ENCODE peak calls at places on chromosomes 1 and 21, in eight cellular contexts. L is activated CD8-positive, alpha-beta T cell treated with anti-CD3 and anti-CD28 coated beads for 36 hours; G is GM12878; P is colonic mucosa; U is left ventricle myocardium inferior; N is epithelial cell of proximal tubule; H is cardiac muscle cell; M is H9. Y is an unnamed sample.

GRCh38 chr1:238318294-238318908 is 427.7 kb upstream of the ZP4 start:
- DNase-seq in H (no peak), P (no peak), N (no peak), M (no peak), G (no peak), U (no peak), L (no peak), Y (no peak)

GRCh38 chr1:222709700-222710153 is 2.6 kb downstream of the AIDA start:
- DNase-seq in N (no peak), U (no peak), P (no peak), L (no peak), M (no peak), H (peak), G (no peak), Y (no peak)

GRCh38 chr1:90707363-90707710 is 9.8 kb downstream of the BARHL2 start:
- DNase-seq in L (peak), P (no peak), N (no peak), M (peak), U (no peak), G (no peak), H (peak), Y (peak)

GRCh38 chr1:84569216-84569615 is 5.0 kb downstream of the CTBS start:
- DNase-seq in H (no peak), M (no peak), L (no peak), P (no peak), U (no peak), G (no peak), N (no peak), Y (no peak)

GRCh38 chr1:241551759-241552638 is 19.8 kb downstream of the KMO start:
- DNase-seq in U (peak), M (no peak), N (no peak), H (peak), L (peak), G (peak), P (no peak), Y (peak)

GRCh38 chr1:32830092-32830852 is 12.8 kb downstream of the S100PBP start:
- DNase-seq in L (no peak), N (no peak), P (no peak), M (no peak), H (no peak), G (no peak), U (no peak), Y (no peak)

GRCh38 chr1:80837066-80837465 is 963.7 kb upstream of the ADGRL2 start:
- DNase-seq in P (no peak), G (no peak), U (no peak), H (no peak), L (no peak), N (no peak), M (no peak), Y (no peak)

GRCh38 chr1:101613549-101613948 is 376.7 kb downstream of the S1PR1 start:
- DNase-seq in M (no peak), P (no peak), N (peak), G (no peak), H (no peak), U (no peak), L (no peak), Y (no peak)

GRCh38 chr1:197184190-197184589 is 37.7 kb upstream of the ASPM start:
- DNase-seq in M (no peak), N (no peak), G (no peak), P (no peak), H (peak), U (no peak), L (no peak), Y (no peak)

GRCh38 chr1:66981679-66982078 is 56.9 kb downstream of the MIER1 start:
- DNase-seq in N (no peak), L (peak), P (peak), G (no peak), M (no peak), U (no peak), H (peak), Y (peak)

GRCh38 chr1:163035791-163036249 is 33.3 kb upstream of the RGS4 start:
- DNase-seq in L (no peak), P (no peak), M (no peak), G (no peak), H (peak), N (peak), U (no peak), Y (no peak)

GRCh38 chr1:66182551-66183178 is 351.3 kb upstream of the SGIP1 start:
- DNase-seq in M (no peak), P (no peak), H (peak), N (no peak), U (no peak), G (no peak), L (peak), Y (no peak)

GRCh38 chr1:27990920-27991537 is 31.3 kb downstream of the XKR8 start:
- DNase-seq in M (no peak), H (peak), P (no peak), U (no peak), N (no peak), G (no peak), L (no peak), Y (no peak)

GRCh38 chr1:26285366-26286063 is 5.6 kb downstream of the SH3BGRL3 start:
- DNase-seq in N (no peak), M (peak), U (no peak), H (no peak), L (peak), G (no peak), P (peak), Y (peak)

GRCh38 chr21:42575111-42575510 is 61.5 kb downstream of the SLC37A1 start:
- DNase-seq in M (no peak), L (no peak), P (no peak), N (no peak), U (no peak), H (no peak), G (no peak), Y (no peak)

GRCh38 chr21:35189077-35189863 is 140.2 kb upstream of the RUNX1 start:
- DNase-seq in L (no peak), G (peak), U (no peak), P (no peak), N (no peak), H (peak), M (no peak), Y (peak)

GRCh38 chr1:187300093-187300492 is 471.3 kb downstream of the PLA2G4A start:
- DNase-seq in N (no peak), H (no peak), U (no peak), L (no peak), G (no peak), P (no peak), M (no peak), Y (no peak)

GRCh38 chr1:212021563-212021962 is 13.8 kb downstream of the INTS7 start:
- DNase-seq in G (no peak), M (no peak), P (no peak), L (no peak), N (no peak), U (no peak), H (no peak), Y (no peak)

GRCh38 chr1:52157582-52157981 is 15.7 kb downstream of the ZFYVE9 start:
- DNase-seq in P (no peak), M (no peak), G (no peak), L (no peak), N (no peak), H (peak), U (no peak), Y (no peak)

GRCh38 chr1:46456411-46456963 is 33.1 kb upstream of the DMBX1 start:
- DNase-seq in N (no peak), L (no peak), G (no peak), P (no peak), M (no peak), U (no peak), H (peak), Y (no peak)

GRCh38 chr1:38735651-38736161 is 123.9 kb downstream of the RRAGC start:
- DNase-seq in H (peak), N (no peak), L (no peak), G (no peak), P (no peak), M (no peak), U (no peak), Y (no peak)

GRCh38 chr1:117605164-117605810 is 561 bp upstream of the TENT5C start:
- DNase-seq in G (no peak), M (no peak), U (no peak), N (no peak), P (peak), H (peak), L (no peak), Y (no peak)

GRCh38 chr1:27992271-27992670 is 32.5 kb downstream of the XKR8 start:
- DNase-seq in G (no peak), P (no peak), U (no peak), M (no peak), H (no peak), N (no peak), L (peak), Y (no peak)

GRCh38 chr1:10708807-10709523 is 87.5 kb downstream of the CASZ1 start:
- DNase-seq in L (no peak), U (no peak), G (no peak), H (no peak), N (no peak), P (no peak), M (no peak), Y (no peak)

GRCh38 chr1:184425449-184426277 is 38.8 kb downstream of the C1orf21 start:
- DNase-seq in P (peak), N (no peak), M (no peak), U (no peak), L (no peak), H (no peak), G (no peak), Y (no peak)

GRCh38 chr1:93440272-93440671 is 7.6 kb upstream of the FNBP1L start:
- DNase-seq in G (no peak), U (no peak), M (no peak), P (no peak), N (no peak), H (no peak), L (no peak), Y (no peak)

GRCh38 chr1:163410073-163410522 is 88.3 kb downstream of the NUF2 start:
- DNase-seq in H (peak), U (no peak), P (peak), M (peak), N (peak), G (no peak), L (peak), Y (peak)

GRCh38 chr1:112247971-112248370 is 148.0 kb upstream of the CTTNBP2NL start:
- DNase-seq in H (no peak), N (no peak), L (no peak), U (peak), G (no peak), M (no peak), P (no peak), Y (no peak)

GRCh38 chr1:19385869-19386591 is 73.9 kb downstream of the SLC66A1 start:
- DNase-seq in P (peak), M (no peak), L (no peak), U (peak), G (no peak), N (no peak), H (peak), Y (no peak)

GRCh38 chr1:228212966-228213844 is 5.4 kb downstream of the OBSCN start:
- DNase-seq in N (no peak), P (peak), H (peak), U (peak), L (peak), G (peak), M (peak), Y (peak)

GRCh38 chr1:93925206-93925605 is 16.0 kb upstream of the GCLM start:
- DNase-seq in G (no peak), P (no peak), M (no peak), U (no peak), H (no peak), N (no peak), L (no peak), Y (no peak)

GRCh38 chr1:207030522-207031009 is 2.0 kb downstream of the C1orf116 start:
- DNase-seq in L (no peak), M (no peak), N (no peak), P (no peak), U (no peak), H (no peak), G (no peak), Y (no peak)

GRCh38 chr1:31214316-31215082 is 25.2 kb downstream of the NKAIN1 start:
- DNase-seq in U (no peak), H (no peak), G (no peak), P (no peak), L (peak), N (no peak), M (peak), Y (no peak)
- TF ChIP-seq CTCF in U (no peak), H (no peak), G (no peak), P (no peak), L (no peak), N (peak), M (peak), Y (no peak)

GRCh38 chr1:25035523-25036116 is 105.5 kb upstream of the RUNX3 start:
- DNase-seq in U (no peak), H (no peak), L (no peak), G (no peak), M (no peak), N (no peak), P (no peak), Y (no peak)

GRCh38 chr1:25036117-25036546 is 106.1 kb upstream of the RUNX3 start:
- DNase-seq in N (no peak), L (peak), P (no peak), G (no peak), M (no peak), H (no peak), U (no peak), Y (no peak)

GRCh38 chr1:25039229-25039628 is 109.2 kb upstream of the RUNX3 start:
- DNase-seq in M (no peak), H (no peak), N (no peak), P (no peak), U (no peak), G (no peak), L (no peak), Y (no peak)

GRCh38 chr1:25038699-25039098 is 108.6 kb upstream of the RUNX3 start:
- DNase-seq in N (no peak), L (no peak), M (no peak), P (no peak), U (no peak), G (no peak), H (no peak), Y (no peak)

GRCh38 chr1:25037174-25038074 is 107.3 kb upstream of the RUNX3 start:
- DNase-seq in P (peak), U (no peak), M (peak), N (no peak), H (peak), L (peak), G (no peak), Y (peak)
- TF ChIP-seq CTCF in P (peak), U (peak), M (peak), N (peak), H (peak), L (peak), G (peak), Y (peak)

GRCh38 chr1:41659159-41659495 is 174.6 kb upstream of the EDN2 start:
- DNase-seq in P (no peak), M (no peak), H (no peak), U (no peak), G (no peak), N (no peak), L (no peak), Y (no peak)
- TF ChIP-seq CTCF in P (no peak), M (no peak), H (no peak), U (no peak), G (no peak), N (no peak), L (no peak), Y (no peak)

DNA sequence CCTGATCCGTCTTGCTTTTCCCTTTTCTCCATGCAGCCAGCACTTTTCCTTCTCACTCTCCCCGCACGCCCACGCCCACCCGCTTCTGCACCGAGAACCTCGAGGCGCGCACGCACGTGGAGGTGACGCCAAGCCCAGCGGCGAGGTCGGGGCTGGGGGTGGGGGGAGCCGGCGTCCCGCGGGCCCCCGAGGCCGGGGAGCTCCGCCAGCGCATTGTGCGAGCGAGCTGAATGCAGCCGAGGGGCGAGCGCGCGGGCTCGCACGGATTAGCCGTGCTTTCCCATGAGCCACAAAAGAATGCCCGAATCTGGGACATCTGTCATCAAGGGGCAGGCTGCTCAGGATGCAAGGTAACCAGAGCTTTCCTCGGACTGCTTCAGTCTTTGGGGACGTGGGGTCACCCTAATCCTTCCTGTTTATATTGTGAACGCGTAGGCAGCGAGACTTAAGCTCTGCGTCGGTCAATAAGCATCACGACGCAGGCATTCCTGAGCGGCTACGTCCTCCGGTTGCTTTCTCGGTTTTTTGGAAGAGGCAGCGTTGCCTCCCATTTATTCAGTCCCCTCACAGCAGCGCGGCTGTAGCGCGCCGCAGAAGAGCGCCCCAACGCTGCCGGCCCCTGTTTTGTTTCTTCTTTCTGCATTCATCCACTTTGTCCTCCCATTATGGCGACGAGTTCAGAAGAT is 67.3 kb upstream of the AKT3 start:
- DNase-seq in U (peak), N (no peak), M (peak), G (no peak), P (peak), L (peak), H (peak), Y (peak)
- TF ChIP-seq CTCF in U (peak), N (no peak), M (no peak), G (no peak), P (no peak), L (no peak), H (no peak), Y (peak)

GRCh38 chr1:233197940-233198339 is 97.6 kb downstream of the PCNX2 start:
- DNase-seq in N (no peak), L (no peak), G (no peak), P (no peak), H (no peak), M (no peak), U (no peak), Y (no peak)

GRCh38 chr1:233188061-233188460 is 107.5 kb downstream of the PCNX2 start:
- DNase-seq in M (no peak), H (no peak), N (no peak), P (no peak), G (no peak), U (no peak), L (no peak), Y (no peak)

DNA sequence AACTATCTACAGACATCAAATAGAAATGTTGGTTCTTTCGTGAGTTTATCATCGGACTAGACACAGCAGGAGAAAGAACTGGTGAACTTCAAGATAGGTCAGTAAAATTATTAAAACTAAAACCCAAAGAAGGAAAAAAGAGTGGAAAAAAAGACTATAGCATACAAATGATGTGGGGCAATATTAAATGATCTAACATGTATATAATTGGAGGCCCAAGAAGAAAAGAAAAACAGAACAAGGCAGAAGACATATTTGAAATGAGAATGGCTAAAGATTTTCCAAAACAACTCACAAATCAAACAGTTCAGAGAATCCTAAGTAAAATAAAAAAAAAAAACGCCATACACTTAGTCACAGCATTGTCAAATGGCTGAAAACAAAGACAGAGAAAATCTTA is 101.8 kb downstream of the PCNX2 start:
- DNase-seq in N (no peak), G (no peak), U (no peak), P (no peak), L (no peak), H (no peak), M (no peak), Y (no peak)
- TF ChIP-seq CTCF in N (no peak), G (no peak), U (no peak), P (no peak), L (no peak), H (no peak), M (no peak), Y (no peak)

DNA sequence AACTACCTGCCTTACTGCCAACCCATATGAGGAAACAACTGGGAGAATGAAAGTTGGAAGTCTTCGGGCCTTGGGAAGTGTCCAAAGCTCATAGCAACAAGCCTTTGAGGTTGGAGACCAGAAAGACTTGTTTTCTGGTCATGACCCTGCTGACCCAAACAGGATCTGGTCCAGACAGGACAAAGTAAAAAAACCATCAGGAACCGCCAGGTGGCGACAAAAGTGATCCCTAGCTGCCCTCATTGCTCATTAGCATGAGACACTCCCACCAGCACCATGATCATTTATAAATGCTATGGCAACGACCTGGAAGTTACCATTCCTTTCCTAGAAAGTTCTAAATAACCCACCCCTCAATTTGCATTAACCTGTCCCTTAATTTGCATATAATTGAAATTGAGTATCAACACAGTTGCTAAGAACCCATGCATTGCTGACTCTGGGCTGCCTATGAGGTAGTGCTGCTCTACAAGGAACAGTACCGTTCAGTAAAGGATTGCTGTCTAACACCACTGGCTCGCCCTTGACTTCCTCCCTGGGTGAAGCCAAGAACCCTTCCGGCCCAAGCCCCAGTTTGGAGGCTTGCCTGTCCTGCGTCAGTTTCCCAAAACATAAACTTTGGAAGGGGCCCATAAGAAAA is 89.0 kb downstream of the URB2 start:
- DNase-seq in U (no peak), L (peak), H (peak), G (no peak), M (peak), P (peak), N (no peak), Y (peak)
- TF ChIP-seq CTCF in U (peak), L (peak), H (peak), G (peak), M (peak), P (peak), N (peak), Y (peak)

DNA sequence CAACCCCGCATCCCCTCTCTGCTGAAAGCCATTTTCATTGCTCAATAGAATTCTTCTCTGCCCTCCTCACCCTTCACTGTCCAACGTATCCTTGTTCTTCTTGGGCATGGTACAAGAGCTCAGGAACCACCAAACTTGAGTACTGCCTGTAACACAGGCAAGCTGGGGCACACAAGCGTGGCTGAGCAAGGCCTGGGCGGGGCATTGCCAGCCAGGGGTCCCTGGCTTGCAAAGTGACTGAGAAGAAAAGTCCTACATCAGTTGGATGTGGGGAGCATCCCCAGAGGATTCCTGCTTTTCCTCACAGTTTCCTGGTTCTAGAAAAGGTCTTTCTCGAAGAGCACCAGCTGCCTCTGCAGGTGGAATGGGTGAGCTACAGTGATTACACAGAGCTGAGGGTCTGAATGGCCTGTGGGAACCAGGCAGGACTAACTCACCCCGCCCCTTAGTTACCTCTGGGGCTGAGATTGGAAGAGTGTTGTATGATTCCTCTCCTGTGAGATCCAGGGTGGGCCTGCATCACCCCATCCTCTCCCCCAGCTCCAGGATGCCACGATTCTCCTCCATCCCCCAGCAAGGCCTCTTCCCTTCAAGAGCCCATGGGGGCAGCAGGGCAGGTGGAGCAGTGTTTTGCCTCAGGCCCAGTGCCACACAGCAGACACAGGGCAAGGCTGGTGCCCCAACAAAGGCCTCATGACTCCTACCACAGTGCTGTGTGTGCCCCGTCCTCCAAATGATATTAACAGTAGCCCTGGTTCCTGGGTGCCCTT is 121.9 kb downstream of the MATN1 start:
- DNase-seq in P (peak), G (no peak), N (no peak), M (no peak), U (no peak), H (no peak), L (no peak), Y (no peak)
- TF ChIP-seq CTCF in P (no peak), G (no peak), N (no peak), M (peak), U (no peak), H (peak), L (no peak), Y (no peak)

GRCh38 chr1:226186124-226187018 is at the start of gene ACBD3:
- DNase-seq in U (peak), G (peak), N (no peak), M (peak), P (peak), L (peak), H (peak), Y (peak)
- TF ChIP-seq CTCF in U (peak), G (no peak), N (no peak), M (no peak), P (no peak), L (no peak), H (no peak), Y (no peak)

Y was measured in GM13976.